ENCODE peak calls at places on chromosomes 16 and 17, in five cellular contexts. U is IMR-90, I is H1, N is H9, G is mesendoderm. T is an unnamed sample.

GRCh38 chr17:39634384-39634871 is 2.5 kb upstream of the STARD3 start:
- DNase-seq in U (peak), I (no peak), N (no peak), G (peak), T (no peak)

GRCh38 chr16:50814541-50814940 is 72.7 kb downstream of the CYLD start:
- DNase-seq in U (no peak), I (peak), N (no peak), G (no peak), T (no peak)

GRCh38 chr17:80243526-80244433 is 16.9 kb upstream of the RNF213 start:
- DNase-seq in U (no peak), I (no peak), N (no peak), G (no peak), T (no peak)

GRCh38 chr16:67926181-67926742 is 5.4 kb downstream of the CTRL start:
- DNase-seq in U (peak), I (no peak), N (no peak), G (peak), T (no peak)

GRCh38 chr16:79651363-79651762 is 50.8 kb upstream of the MAF start:
- DNase-seq in U (peak), I (no peak), N (no peak), G (no peak), T (no peak)

GRCh38 chr17:76726231-76726765 is at the start of gene JMJD6:
- DNase-seq in U (peak), I (peak), N (peak), G (peak), T (peak)

GRCh38 chr16:84357191-84357651 is 11.1 kb upstream of the ATP2C2 start:
- DNase-seq in U (peak), I (no peak), N (no peak), G (no peak), T (no peak)

GRCh38 chr17:63639125-63639524 is 16.9 kb downstream of the MAP3K3 start:
- DNase-seq in U (no peak), I (no peak), N (no peak), G (no peak), T (no peak)

GRCh38 chr16:70710422-70711210 is 24.8 kb upstream of the MTSS2 start:
- DNase-seq in U (no peak), I (no peak), N (no peak), G (no peak), T (no peak)

GRCh38 chr17:17386143-17386800 is 83.1 kb downstream of the NT5M start:
- DNase-seq in U (no peak), I (no peak), N (no peak), G (no peak), T (no peak)

GRCh38 chr17:27535178-27535928 is 79.1 kb downstream of the KSR1 start:
- DNase-seq in U (peak), I (no peak), N (no peak), G (peak), T (no peak)

GRCh38 chr16:10521681-10522274 is 58.6 kb downstream of the EMP2 start:
- DNase-seq in U (peak), I (peak), N (peak), G (peak), T (peak)

GRCh38 chr17:15264542-15264941 is 584 bp downstream of the PMP22 start:
- DNase-seq in U (no peak), I (no peak), N (peak), G (no peak), T (no peak)

GRCh38 chr17:34843682-34844081 is 117.6 kb downstream of the CCT6B start:
- DNase-seq in U (no peak), I (no peak), N (no peak), G (no peak), T (no peak)

GRCh38 chr16:68088130-68088972 is 3.2 kb downstream of the NFATC3 start:
- DNase-seq in U (no peak), I (no peak), N (no peak), G (no peak), T (no peak)

GRCh38 chr17:80212962-80213650 is 7.0 kb downstream of the SGSH start:
- DNase-seq in U (no peak), I (no peak), N (no peak), G (no peak), T (no peak)

GRCh38 chr17:10777131-10777805 is 26.6 kb downstream of the TMEM238L start:
- DNase-seq in U (no peak), I (no peak), N (no peak), G (no peak), T (no peak)

GRCh38 chr16:49462989-49463371 is 89.4 kb downstream of the C16orf78 start:
- DNase-seq in U (no peak), I (peak), N (peak), G (no peak), T (no peak)

GRCh38 chr16:5065368-5065767 is 388 bp downstream of the C16orf89 start:
- DNase-seq in U (no peak), I (no peak), N (no peak), G (no peak), T (no peak)

GRCh38 chr17:31479524-31479923 is 88.0 kb downstream of the RAB11FIP4 start:
- DNase-seq in U (no peak), I (no peak), N (no peak), G (no peak), T (no peak)

GRCh38 chr16:19284207-19284606 is 1.3 kb upstream of the CLEC19A start:
- DNase-seq in U (no peak), I (no peak), N (no peak), G (no peak), T (no peak)

GRCh38 chr17:56247816-56248215 is 94.5 kb downstream of the ANKFN1 start:
- DNase-seq in U (no peak), I (no peak), N (no peak), G (no peak), T (no peak)

GRCh38 chr17:35559495-35559894 is 1.1 kb downstream of the SLFN14 start:
- DNase-seq in U (no peak), I (no peak), N (no peak), G (no peak), T (no peak)

GRCh38 chr16:24729967-24730815 is 740 bp downstream of the TNRC6A start:
- DNase-seq in U (peak), I (no peak), N (no peak), G (peak), T (peak)

GRCh38 chr17:57939797-57940196 is 15.4 kb downstream of the CUEDC1 start:
- DNase-seq in U (no peak), I (no peak), N (no peak), G (no peak), T (no peak)

GRCh38 chr17:57937492-57937891 is 17.7 kb downstream of the CUEDC1 start:
- DNase-seq in U (no peak), I (no peak), N (no peak), G (no peak), T (no peak)

GRCh38 chr17:57938061-57938502 is 17.1 kb downstream of the CUEDC1 start:
- DNase-seq in U (no peak), I (no peak), N (no peak), G (no peak), T (no peak)

GRCh38 chr17:57940217-57940616 is 15.0 kb downstream of the CUEDC1 start:
- DNase-seq in U (no peak), I (no peak), N (peak), G (no peak), T (no peak)

GRCh38 chr17:57935833-57936807 is 19.1 kb downstream of the CUEDC1 start:
- DNase-seq in U (peak), I (no peak), N (peak), G (peak), T (peak)
- H2BK5ac ChIP-seq in U (peak), I (peak), N (no peak), G (peak), T (peak)

DNA sequence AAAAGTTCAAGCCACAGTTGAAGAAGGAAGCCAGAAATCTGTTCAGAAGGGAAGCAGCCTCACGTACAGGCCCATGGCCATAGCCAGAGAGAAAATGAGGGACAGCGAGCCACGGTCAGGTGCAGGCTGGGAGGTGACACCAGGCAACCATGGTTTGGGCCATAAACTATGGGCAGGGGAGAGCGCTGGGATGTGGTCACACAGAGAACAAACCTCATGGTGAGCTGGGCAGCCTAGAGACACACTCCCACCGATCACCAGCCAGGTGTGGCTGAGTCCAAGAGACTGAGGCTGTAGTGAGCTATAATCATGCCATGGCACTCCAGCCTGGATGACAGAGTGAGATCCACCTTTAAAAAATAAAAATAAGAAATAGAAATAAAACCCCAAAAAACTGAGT is 76.5 kb downstream of the NETO2 start:
- DNase-seq in U (no peak), I (peak), N (no peak), G (no peak), T (no peak)
- H2BK5ac ChIP-seq in U (no peak), I (no peak), N (no peak), G (no peak), T (no peak)

GRCh38 chr16:11797957-11798299 is 870 bp upstream of the ZC3H7A start:
- DNase-seq in U (no peak), I (no peak), N (no peak), G (no peak), T (no peak)

GRCh38 chr16:11796227-11797165 is 562 bp downstream of the ZC3H7A start:
- DNase-seq in U (peak), I (peak), N (peak), G (peak), T (no peak)

GRCh38 chr16:11795887-11796226 is 1.2 kb downstream of the ZC3H7A start:
- DNase-seq in U (no peak), I (no peak), N (no peak), G (no peak), T (no peak)

GRCh38 chr16:11799017-11799381 is 1.9 kb upstream of the ZC3H7A start:
- DNase-seq in U (no peak), I (no peak), N (no peak), G (no peak), T (no peak)

DNA sequence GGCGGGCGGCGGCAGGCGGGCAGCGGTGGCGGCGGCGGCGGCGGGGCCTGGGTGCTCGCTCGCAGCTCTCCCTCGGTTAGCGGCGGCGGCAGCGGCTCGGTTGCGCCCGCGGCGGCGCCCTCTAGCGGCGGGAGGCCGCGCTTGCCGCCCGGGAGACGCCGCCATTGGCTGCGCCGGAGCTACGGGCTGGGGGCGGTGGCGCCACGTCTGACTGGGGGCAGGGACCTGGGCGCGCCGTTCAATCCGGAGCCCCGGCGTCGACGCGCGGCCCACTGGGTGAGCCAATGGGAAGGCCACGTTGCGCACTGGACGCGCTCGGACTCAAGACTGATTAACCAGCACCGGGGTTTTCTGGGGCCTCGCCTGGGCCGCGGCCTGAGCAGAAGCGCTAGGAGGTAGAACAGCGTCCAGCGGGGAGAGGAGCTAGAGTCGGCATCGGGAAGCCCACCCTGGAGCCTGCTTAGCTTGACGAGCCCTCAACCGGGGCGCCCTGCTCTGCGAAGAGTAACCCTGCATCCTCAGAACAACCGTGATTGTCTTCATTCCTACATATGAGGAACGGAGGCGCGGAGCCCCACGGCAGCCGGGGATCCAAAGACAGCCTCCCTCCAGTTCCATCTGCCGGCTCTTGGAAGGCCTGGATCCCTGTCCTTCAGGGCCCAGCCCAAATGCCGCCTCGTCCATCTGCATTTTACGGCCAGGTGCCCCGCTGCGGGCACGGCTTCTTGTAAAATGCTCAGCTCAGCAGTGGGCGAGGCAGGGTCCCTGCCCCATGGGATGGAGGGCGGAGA is at the start of gene ZC3H7A:
- DNase-seq in U (peak), I (peak), N (peak), G (peak), T (peak)
- H2BK5ac ChIP-seq in U (peak), I (peak), N (no peak), G (peak), T (peak)

DNA sequence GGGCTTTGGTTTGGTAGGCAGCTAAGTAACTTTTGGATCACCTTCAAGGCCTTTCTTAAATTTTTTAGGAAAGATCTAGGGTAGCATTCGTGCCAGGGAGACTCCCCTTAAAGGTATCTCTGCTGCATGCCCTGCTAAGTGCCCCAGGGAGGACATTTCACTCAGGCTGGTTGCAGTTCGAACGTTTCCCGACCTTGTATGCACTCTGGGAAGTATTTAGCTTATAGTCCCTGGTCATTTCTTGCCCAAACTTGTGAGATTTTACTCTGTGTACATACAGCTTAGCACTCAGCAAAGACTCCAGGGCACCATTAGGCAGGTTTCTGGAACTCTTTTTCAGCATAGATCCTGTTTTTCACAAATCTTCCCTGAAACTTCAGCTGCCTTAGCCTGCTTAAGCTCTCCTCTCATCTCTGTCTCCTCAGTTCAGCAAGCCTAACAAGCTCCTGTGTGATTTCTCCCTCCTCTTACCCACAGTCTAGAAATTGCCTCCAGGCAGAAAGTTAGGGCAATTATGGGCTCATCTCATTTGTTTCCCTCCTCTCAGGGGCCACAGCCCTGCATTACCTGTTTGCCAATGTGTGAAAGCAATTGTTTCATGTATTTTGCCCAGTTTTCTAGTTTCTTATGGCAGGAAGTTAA is 84.6 kb downstream of the MRTFB start:
- DNase-seq in U (no peak), I (no peak), N (no peak), G (no peak), T (no peak)
- H2BK5ac ChIP-seq in U (no peak), I (no peak), N (no peak), G (no peak), T (no peak)

DNA sequence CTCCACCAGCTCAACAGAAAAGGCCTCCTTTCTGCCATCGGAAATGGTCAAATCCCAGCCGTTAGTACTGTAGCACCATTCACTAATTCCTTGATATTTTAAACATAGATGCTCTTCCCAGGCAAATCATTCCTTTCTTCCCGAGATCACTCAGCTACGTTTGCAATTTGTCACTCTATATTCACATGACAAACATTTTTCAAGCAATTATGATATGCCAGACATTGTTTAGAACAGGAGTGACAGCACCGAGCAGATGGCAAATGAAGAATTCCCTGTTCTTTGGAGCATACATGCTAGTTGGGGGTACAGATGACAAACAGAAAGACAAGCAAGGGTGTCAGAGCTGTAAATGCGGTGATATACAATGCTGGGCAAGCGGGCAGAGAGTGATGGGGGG is 47.1 kb upstream of the HNF1B start:
- DNase-seq in U (no peak), I (no peak), N (no peak), G (no peak), T (no peak)
- H2BK5ac ChIP-seq in U (no peak), I (no peak), N (no peak), G (no peak), T (no peak)

GRCh38 chr17:9676742-9677387 is 31.5 kb downstream of the USP43 start:
- DNase-seq in U (peak), I (no peak), N (no peak), G (peak), T (no peak)

GRCh38 chr17:9677411-9677810 is 32.1 kb downstream of the USP43 start:
- DNase-seq in U (no peak), I (no peak), N (no peak), G (no peak), T (no peak)

GRCh38 chr17:9672691-9673090 is 27.4 kb downstream of the USP43 start:
- DNase-seq in U (no peak), I (no peak), N (no peak), G (no peak), T (no peak)

GRCh38 chr17:9676084-9676483 is 30.8 kb downstream of the USP43 start:
- DNase-seq in U (no peak), I (no peak), N (no peak), G (peak), T (no peak)

DNA sequence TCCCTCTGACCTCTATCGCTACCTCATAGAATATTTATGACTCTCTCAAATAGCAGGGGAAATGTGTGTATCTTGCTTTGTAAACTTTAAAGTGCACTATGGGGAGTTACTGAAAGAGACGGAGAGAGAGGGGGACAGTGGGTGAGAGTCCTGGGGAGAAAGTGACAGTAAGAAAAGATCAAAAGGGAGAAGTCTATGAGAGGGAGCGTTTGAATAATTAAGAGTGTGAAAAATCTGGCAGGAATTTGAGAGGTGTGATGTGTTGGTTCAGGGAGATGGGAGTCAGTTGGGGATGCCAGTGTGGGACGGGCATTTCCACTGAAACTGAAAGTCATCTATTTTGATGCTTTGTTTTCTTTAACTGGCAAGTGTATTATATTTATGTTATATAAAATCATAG is 32.6 kb downstream of the USP43 start:
- DNase-seq in U (no peak), I (no peak), N (no peak), G (peak), T (no peak)
- H2BK5ac ChIP-seq in U (no peak), I (no peak), N (no peak), G (no peak), T (no peak)

DNA sequence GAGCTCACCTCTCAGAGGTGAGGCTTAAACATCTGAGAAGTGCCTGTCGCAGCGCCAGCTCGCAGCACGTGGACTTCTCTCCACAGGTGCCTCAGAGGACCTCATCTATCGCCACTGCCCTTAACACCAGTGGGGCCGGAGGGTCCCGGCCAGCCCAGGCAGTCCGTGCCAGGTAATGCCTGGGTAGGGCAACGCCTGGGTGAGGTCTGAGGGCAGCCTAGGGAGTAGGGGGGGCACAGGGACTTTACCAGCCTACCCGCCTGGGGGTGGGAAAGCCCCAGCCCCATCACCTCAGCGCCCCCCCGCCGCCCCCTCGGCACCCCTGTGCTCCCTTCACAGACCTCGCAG is 7.3 kb upstream of the C17orf107 start:
- DNase-seq in U (no peak), I (no peak), N (no peak), G (no peak), T (no peak)
- H2BK5ac ChIP-seq in U (no peak), I (no peak), N (no peak), G (no peak), T (no peak)